ENCODE peak calls at places on chromosomes 13 and 19, in six cellular contexts. One of them, this sample, is unnamed.
A peak's percentile ranks its signal among the peaks of the same experiment; 100 is the strongest.

GRCh38 chr13:45827318-45827717 is 24.2 kb downstream of the SIAH3 start:
- DNase-seq in fibroblast of lung: no peak
- DNase-seq in psoas muscle: no peak
- DNase-seq in A673: no peak
- DNase-seq in osteoblast: no peak
- DNase-seq in astrocyte of the spinal cord: no peak
- DNase-seq in this sample: no peak

GRCh38 chr13:96503481-96503880 is 413.6 kb downstream of the HS6ST3 start:
- DNase-seq in fibroblast of lung: no peak
- DNase-seq in psoas muscle: no peak
- DNase-seq in A673: no peak
- DNase-seq in osteoblast: no peak
- DNase-seq in astrocyte of the spinal cord: no peak
- DNase-seq in this sample: no peak

GRCh38 chr19:11505504-11506100 is at the start of gene ZNF653:
- DNase-seq in fibroblast of lung: peak; percentile 94
- DNase-seq in psoas muscle: peak; percentile 92
- DNase-seq in A673: peak; percentile 98
- DNase-seq in osteoblast: peak; percentile 100
- DNase-seq in astrocyte of the spinal cord: peak; percentile 95
- DNase-seq in this sample: peak; percentile 64

GRCh38 chr13:36919206-36919832 is 719 bp downstream of the SMAD9 start:
- DNase-seq in fibroblast of lung: peak; percentile 9
- DNase-seq in psoas muscle: peak; percentile 33
- DNase-seq in A673: peak; percentile 73
- DNase-seq in osteoblast: peak; percentile 88
- DNase-seq in astrocyte of the spinal cord: no peak
- DNase-seq in this sample: no peak

GRCh38 chr13:43041368-43041921 is 18.1 kb downstream of the DNAJC15 start:
- DNase-seq in fibroblast of lung: no peak
- DNase-seq in psoas muscle: no peak
- DNase-seq in A673: no peak
- DNase-seq in osteoblast: no peak
- DNase-seq in astrocyte of the spinal cord: no peak
- DNase-seq in this sample: no peak

GRCh38 chr19:58450836-58451357 is 525 bp upstream of the ZNF324B start:
- DNase-seq in fibroblast of lung: no peak
- DNase-seq in psoas muscle: no peak
- DNase-seq in A673: peak; percentile 21
- DNase-seq in osteoblast: peak; percentile 43
- DNase-seq in astrocyte of the spinal cord: no peak
- DNase-seq in this sample: no peak

GRCh38 chr19:55453861-55454260 is 7.6 kb downstream of the ISOC2 start:
- DNase-seq in fibroblast of lung: no peak
- DNase-seq in psoas muscle: no peak
- DNase-seq in A673: no peak
- DNase-seq in osteoblast: no peak
- DNase-seq in astrocyte of the spinal cord: no peak
- DNase-seq in this sample: no peak

GRCh38 chr13:79918620-79919019 is 422.3 kb downstream of the SPRY2 start:
- DNase-seq in fibroblast of lung: no peak
- DNase-seq in psoas muscle: no peak
- DNase-seq in A673: no peak
- DNase-seq in osteoblast: no peak
- DNase-seq in astrocyte of the spinal cord: no peak
- DNase-seq in this sample: no peak

DNA sequence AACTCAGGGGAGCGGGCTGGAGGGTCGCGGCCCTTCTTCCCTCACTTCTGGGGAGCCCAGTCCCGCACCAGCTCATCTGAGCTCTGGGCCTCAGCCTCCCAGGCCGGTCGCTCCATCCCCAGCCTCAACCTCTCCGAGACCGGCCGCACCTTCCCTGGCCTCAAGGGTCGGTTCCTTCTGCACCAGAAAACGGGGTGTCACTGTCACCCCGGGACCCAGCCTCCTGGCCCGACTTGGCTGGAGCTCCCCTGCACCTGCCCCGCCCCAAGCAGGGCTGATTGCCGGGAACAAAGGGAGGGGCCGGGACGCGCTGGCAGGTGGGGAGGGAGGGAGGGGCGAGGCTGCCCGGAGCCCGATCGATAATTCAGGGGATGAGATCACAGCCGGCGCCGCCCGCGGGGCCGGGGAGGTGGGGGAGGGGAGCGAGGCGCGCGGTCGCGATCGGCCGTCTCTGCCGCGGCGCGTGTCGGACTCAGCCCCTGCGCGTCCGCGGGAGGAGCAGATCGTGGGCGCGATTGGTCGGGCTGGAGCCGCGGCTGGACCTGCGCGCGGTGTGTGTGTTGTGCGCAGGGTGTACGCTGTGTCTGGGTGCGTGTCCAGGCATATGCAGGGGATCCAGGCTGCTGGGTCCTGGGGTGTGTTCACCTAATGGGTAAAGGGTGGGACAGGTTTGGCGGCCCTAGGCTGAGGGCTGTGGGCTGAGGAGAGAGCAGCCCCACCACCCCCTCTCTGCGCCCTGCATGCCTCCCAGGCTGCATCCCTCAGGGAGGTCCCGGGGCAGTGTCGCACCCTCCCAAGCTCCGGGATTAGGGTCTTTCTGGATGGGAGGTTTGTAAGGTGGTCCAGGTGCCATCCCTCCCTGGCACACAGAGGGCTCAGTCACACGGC is 1.1 kb upstream of the SHC2 start:
- DNase-seq in fibroblast of lung: no peak
- DNase-seq in psoas muscle: no peak
- DNase-seq in A673: no peak
- DNase-seq in osteoblast: no peak
- DNase-seq in astrocyte of the spinal cord: no peak
- DNase-seq in this sample: no peak
- H3K4me3 ChIP-seq in fibroblast of lung: no peak overlapping the region
- H3K4me3 ChIP-seq in psoas muscle: peak overlapping the region; percentile 41
- H3K4me3 ChIP-seq in A673: no peak overlapping the region
- H3K4me3 ChIP-seq in osteoblast: no peak overlapping the region
- H3K4me3 ChIP-seq in astrocyte of the spinal cord: no peak overlapping the region
- H3K4me3 ChIP-seq in this sample: no peak overlapping the region

DNA sequence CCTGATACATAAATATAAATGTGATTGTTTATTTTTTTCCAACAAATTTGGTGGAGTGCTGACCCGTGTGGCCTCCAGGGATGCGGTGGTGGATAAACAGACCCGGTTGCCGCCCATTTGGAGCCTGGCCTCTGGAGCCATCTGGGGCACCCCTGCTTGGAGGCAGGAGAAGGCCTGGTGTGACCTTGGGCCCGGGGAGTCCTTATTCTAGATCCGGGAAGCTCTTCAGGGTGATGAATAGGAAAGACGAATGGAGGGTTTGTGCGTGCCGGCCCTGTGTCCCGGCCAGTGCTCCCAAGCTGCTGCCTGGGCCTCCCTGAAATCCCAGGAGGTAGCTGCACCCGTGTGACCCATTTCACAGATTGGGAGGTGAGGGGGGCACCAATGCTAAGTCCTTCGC is 11.5 kb downstream of the PAK4 start:
- DNase-seq in fibroblast of lung: no peak
- DNase-seq in psoas muscle: no peak
- DNase-seq in A673: no peak
- DNase-seq in osteoblast: peak; percentile 54
- DNase-seq in astrocyte of the spinal cord: no peak
- DNase-seq in this sample: no peak
- TF ChIP-seq CTCF in fibroblast of lung: no peak
- TF ChIP-seq CTCF in psoas muscle: no peak
- TF ChIP-seq CTCF in A673: no peak
- TF ChIP-seq CTCF in osteoblast: no peak
- TF ChIP-seq CTCF in astrocyte of the spinal cord: no peak
- TF ChIP-seq CTCF in this sample: no peak

DNA sequence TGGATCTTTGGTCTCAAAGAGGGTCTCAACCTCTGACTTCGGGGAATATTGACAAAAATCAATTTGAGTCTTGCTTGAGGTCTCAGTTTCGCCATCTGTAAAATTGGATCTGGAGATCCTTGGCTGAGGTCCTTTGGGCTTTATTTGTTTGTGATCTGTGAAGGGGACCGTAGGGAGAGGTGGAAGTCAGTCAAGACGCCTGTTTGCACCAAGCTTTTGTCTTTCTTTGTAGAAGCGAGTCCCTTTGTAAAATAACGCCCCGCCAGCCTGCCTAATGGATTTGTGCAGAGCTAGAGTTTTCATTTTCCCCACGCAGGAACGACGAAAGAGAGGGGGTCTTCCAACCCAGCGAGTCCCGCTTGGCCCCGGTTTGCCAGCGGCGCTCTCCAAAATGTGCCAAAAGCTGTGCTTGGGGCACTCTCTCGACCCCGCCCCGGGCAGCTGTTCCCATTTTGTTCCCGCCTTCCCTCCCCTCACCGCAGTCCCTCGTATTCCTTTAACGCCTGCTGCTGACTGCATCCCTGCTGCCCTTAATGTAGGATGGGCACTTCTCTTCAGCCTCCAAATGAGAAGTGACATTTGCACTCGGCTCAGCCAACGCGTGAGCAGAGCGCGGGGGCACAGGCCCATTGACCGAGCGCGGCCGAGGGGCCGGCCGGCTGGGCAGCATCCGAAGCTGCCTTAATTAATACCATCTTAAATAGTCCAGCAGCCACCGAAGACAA is 13.0 kb downstream of the ZIC5 start:
- DNase-seq in fibroblast of lung: no peak
- DNase-seq in psoas muscle: no peak
- DNase-seq in A673: no peak
- DNase-seq in osteoblast: no peak
- DNase-seq in astrocyte of the spinal cord: no peak
- DNase-seq in this sample: no peak
- H3K4me3 ChIP-seq in fibroblast of lung: no peak overlapping the region
- H3K4me3 ChIP-seq in psoas muscle: no peak overlapping the region
- H3K4me3 ChIP-seq in A673: no peak overlapping the region
- H3K4me3 ChIP-seq in osteoblast: no peak overlapping the region
- H3K4me3 ChIP-seq in astrocyte of the spinal cord: no peak overlapping the region
- H3K4me3 ChIP-seq in this sample: no peak overlapping the region

GRCh38 chr19:49430678-49431329 is 5.6 kb downstream of the GFY start:
- DNase-seq in fibroblast of lung: no peak
- DNase-seq in psoas muscle: no peak
- DNase-seq in A673: no peak
- DNase-seq in osteoblast: peak; percentile 86
- DNase-seq in astrocyte of the spinal cord: no peak
- DNase-seq in this sample: no peak
- TF ChIP-seq CTCF in fibroblast of lung: no peak
- TF ChIP-seq CTCF in psoas muscle: no peak
- TF ChIP-seq CTCF in A673: peak; percentile 64
- TF ChIP-seq CTCF in osteoblast: peak; percentile 27
- TF ChIP-seq CTCF in astrocyte of the spinal cord: peak; percentile 34
- TF ChIP-seq CTCF in this sample: peak; percentile 34

GRCh38 chr13:69616398-69616797 is 491.2 kb upstream of the ATXN8OS start:
- DNase-seq in fibroblast of lung: no peak
- DNase-seq in psoas muscle: no peak
- DNase-seq in A673: no peak
- DNase-seq in osteoblast: no peak
- DNase-seq in astrocyte of the spinal cord: no peak
- DNase-seq in this sample: no peak
- H3K4me3 ChIP-seq in fibroblast of lung: no peak overlapping the region
- H3K4me3 ChIP-seq in psoas muscle: no peak overlapping the region
- H3K4me3 ChIP-seq in A673: no peak overlapping the region
- H3K4me3 ChIP-seq in osteoblast: no peak overlapping the region
- H3K4me3 ChIP-seq in astrocyte of the spinal cord: no peak overlapping the region
- H3K4me3 ChIP-seq in this sample: no peak overlapping the region